ENCODE peak calls at places on chromosome 12, in four cellular contexts. N is amniotic stem cell, L is WERI-Rb-1, Q is brain microvascular endothelial cell. T is an unnamed sample.

GRCh38 chr12:117045175-117045997 is 53.8 kb downstream of the TESC start:
- DNase-seq in N (no peak), L (peak), Q (no peak), T (no peak)

GRCh38 chr12:15522574-15523187 is 200.4 kb downstream of the PTPRO start:
- DNase-seq in N (peak), L (no peak), Q (peak), T (no peak)

GRCh38 chr12:2283910-2284309 is 231.1 kb downstream of the CACNA1C start:
- DNase-seq in N (no peak), L (no peak), Q (no peak), T (no peak)

GRCh38 chr12:21941522-21942376 is 523 bp upstream of the ABCC9 start:
- DNase-seq in N (no peak), L (peak), Q (peak), T (peak)

GRCh38 chr12:47825239-47825639 is 5.5 kb upstream of the HDAC7 start:
- DNase-seq in N (no peak), L (no peak), Q (no peak), T (peak)

GRCh38 chr12:66379613-66380012 is 77.3 kb downstream of the HELB start:
- DNase-seq in N (no peak), L (no peak), Q (no peak), T (no peak)

GRCh38 chr12:51028126-51028810 is 2.1 kb upstream of the SLC11A2 start:
- DNase-seq in N (no peak), L (peak), Q (peak), T (peak)

GRCh38 chr12:105406497-105406896 is 76.0 kb downstream of the C12orf75 start:
- DNase-seq in N (no peak), L (no peak), Q (no peak), T (no peak)

GRCh38 chr12:26153421-26154154 is 28.8 kb upstream of the BHLHE41 start:
- DNase-seq in N (peak), L (no peak), Q (peak), T (no peak)

GRCh38 chr12:65609359-65609771 is 214.9 kb upstream of the HMGA2 start:
- DNase-seq in N (peak), L (no peak), Q (peak), T (no peak)